ENCODE peak calls at places on chromosome 1, in six cellular contexts. B is HCT116; L is CD4-positive, alpha-beta memory T cell; X is mesendoderm; H is heart left ventricle; I is CD8-positive, alpha-beta T cell. T is an unnamed sample.
A peak's percentile ranks its signal among the peaks of the same experiment; 100 is the strongest.

GRCh38 chr1:6412896-6413295 is 6.8 kb downstream of the HES2 start:
- DNase-seq in H (no peak), X (no peak), B (no peak), I (no peak), L (no peak), T (no peak)

GRCh38 chr1:232423591-232423990 is 206.3 kb downstream of the SIPA1L2 start:
- DNase-seq in H (no peak), X (no peak), I (no peak), B (no peak), L (no peak), T (no peak)

GRCh38 chr1:225479341-225479740 is 51.5 kb upstream of the LBR start:
- DNase-seq in I (no peak), L (no peak), X (no peak), B (no peak), H (no peak), T (no peak)

GRCh38 chr1:55700359-55701130 is 485.4 kb upstream of the USP24 start:
- DNase-seq in X (no peak), I (no peak), B (no peak), L (no peak), H (no peak), T (no peak)

GRCh38 chr1:209493584-209493983 is 89.9 kb upstream of the CAMK1G start:
- DNase-seq in I (no peak), B (no peak), L (no peak), H (no peak), X (no peak), T (no peak)

GRCh38 chr1:168687796-168688195 is 41.2 kb downstream of the DPT start:
- DNase-seq in H (no peak), L (no peak), B (no peak), X (peak; percentile 26), I (no peak), T (no peak)

GRCh38 chr1:231636157-231636556 is 9.6 kb downstream of the DISC1 start:
- DNase-seq in X (peak; percentile 80), L (no peak), I (no peak), B (no peak), H (no peak), T (peak; percentile 53)

GRCh38 chr1:154403300-154403943 is 1.7 kb upstream of the IL6R start:
- DNase-seq in X (no peak), H (no peak), I (peak; percentile 49), B (no peak), L (peak; percentile 55), T (no peak)

GRCh38 chr1:60068393-60069045 is 5.1 kb downstream of the C1orf87 start:
- DNase-seq in X (no peak), H (no peak), I (no peak), B (no peak), L (no peak), T (no peak)

GRCh38 chr1:18941221-18942141 is 15.0 kb downstream of the IFFO2 start:
- DNase-seq in L (no peak), I (peak; percentile 1), H (peak; percentile 51), X (peak; percentile 67), B (peak; percentile 32), T (peak; percentile 91)

GRCh38 chr1:18943162-18943561 is 13.3 kb downstream of the IFFO2 start:
- DNase-seq in X (no peak), I (no peak), B (no peak), H (no peak), L (no peak), T (no peak)

GRCh38 chr1:18940303-18941020 is 16.0 kb downstream of the IFFO2 start:
- DNase-seq in L (no peak), X (no peak), H (no peak), I (no peak), B (no peak), T (no peak)

GRCh38 chr1:18943914-18944572 is 12.4 kb downstream of the IFFO2 start:
- DNase-seq in I (peak; percentile 14), B (no peak), X (no peak), H (no peak), L (no peak), T (no peak)

GRCh38 chr1:18942340-18942739 is 14.1 kb downstream of the IFFO2 start:
- DNase-seq in X (no peak), H (no peak), L (no peak), I (peak; percentile 5), B (no peak), T (no peak)
- H3K27ac ChIP-seq in X (no peak overlapping the region), H (peak overlapping the region; percentile 80), L (peak overlapping the region; percentile 0), I (no peak overlapping the region), B (no peak overlapping the region), T (peak overlapping the region; percentile 96)

GRCh38 chr1:1065265-1065939 is 8.7 kb downstream of the RNF223 start:
- DNase-seq in X (no peak), I (no peak), H (no peak), B (no peak), L (no peak), T (no peak)

GRCh38 chr1:1061682-1062363 is 12.3 kb downstream of the RNF223 start:
- DNase-seq in H (no peak), I (no peak), L (no peak), B (no peak), X (peak; percentile 39), T (no peak)

GRCh38 chr1:1062364-1063163 is 11.5 kb downstream of the RNF223 start:
- DNase-seq in B (no peak), H (no peak), I (no peak), X (no peak), L (no peak), T (no peak)

GRCh38 chr1:1063261-1063944 is 10.7 kb downstream of the RNF223 start:
- DNase-seq in B (no peak), I (no peak), H (no peak), L (no peak), X (no peak), T (no peak)

DNA sequence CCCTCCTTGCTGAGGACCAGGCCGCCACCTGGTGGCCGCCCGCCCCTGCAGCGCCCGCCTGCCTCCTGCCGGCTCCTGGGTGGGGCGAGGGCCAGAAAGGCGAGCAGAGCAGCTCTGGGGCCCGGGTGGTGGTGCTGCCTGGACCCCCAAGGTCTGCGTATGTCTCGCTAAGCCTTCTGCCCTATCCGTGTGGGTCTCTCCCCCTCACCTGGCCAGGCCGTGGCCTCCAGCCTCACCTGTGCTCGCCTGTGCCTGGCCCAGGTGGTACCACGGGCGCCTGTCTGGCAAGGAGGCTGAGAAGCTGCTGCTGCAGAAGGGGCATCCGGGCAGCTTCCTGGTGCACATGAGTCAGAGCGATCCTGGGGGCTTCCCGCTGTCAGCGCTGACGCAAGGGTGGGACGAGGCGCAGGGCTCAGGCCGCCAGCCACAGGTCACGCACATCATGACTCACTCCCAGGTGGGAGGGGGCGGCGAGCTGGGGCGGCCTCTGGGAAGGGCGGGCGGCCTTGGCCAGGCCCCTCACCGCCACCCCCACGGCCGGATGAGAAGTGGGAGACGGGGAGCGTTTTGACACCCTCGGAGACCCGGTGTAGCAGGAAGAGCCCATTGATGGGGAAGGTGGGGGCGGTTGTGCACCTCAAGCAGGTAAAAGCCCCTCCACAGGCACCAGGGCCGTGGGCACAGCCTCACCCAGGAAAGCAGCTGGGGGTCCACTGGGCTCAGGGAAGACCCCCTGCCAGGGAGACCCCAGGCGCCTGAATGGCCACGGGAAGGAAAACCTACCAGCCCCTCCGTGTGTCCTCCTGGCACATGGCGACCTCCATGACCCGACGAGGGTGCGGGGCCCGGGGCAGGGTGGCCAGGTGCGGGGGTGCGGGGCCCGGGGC is 9.9 kb downstream of the RNF223 start:
- DNase-seq in B (peak; percentile 62), L (peak; percentile 65), X (peak; percentile 87), I (peak; percentile 94), H (peak; percentile 63), T (no peak)
- H3K27ac ChIP-seq in B (peak overlapping the region; percentile 82), L (no peak overlapping the region), X (no peak overlapping the region), I (no peak overlapping the region), H (no peak overlapping the region), T (no peak overlapping the region)

DNA sequence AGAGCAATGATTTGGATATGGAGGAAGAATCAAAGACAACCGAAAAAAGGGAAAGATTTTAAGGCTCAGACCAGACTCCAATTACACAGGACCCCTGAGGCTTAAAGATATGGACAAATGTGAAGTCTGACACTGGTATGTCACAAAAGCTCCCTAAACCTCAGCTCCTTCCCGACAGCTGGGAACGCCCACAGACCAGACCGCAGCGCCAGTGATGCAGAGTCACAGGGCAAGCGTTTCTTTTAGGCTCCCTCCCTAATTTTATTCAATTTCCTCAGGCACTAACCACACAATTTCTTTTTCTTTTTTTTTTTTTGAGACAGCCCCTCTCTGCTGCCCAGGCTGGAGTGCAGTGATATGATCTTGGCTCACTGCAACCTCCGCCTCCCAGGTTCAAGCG is 40.2 kb downstream of the NID1 start:
- DNase-seq in I (no peak), B (no peak), X (peak; percentile 7), H (peak; percentile 55), L (no peak), T (no peak)
- H3K27ac ChIP-seq in I (no peak overlapping the region), B (no peak overlapping the region), X (no peak overlapping the region), H (peak overlapping the region; percentile 68), L (no peak overlapping the region), T (no peak overlapping the region)

DNA sequence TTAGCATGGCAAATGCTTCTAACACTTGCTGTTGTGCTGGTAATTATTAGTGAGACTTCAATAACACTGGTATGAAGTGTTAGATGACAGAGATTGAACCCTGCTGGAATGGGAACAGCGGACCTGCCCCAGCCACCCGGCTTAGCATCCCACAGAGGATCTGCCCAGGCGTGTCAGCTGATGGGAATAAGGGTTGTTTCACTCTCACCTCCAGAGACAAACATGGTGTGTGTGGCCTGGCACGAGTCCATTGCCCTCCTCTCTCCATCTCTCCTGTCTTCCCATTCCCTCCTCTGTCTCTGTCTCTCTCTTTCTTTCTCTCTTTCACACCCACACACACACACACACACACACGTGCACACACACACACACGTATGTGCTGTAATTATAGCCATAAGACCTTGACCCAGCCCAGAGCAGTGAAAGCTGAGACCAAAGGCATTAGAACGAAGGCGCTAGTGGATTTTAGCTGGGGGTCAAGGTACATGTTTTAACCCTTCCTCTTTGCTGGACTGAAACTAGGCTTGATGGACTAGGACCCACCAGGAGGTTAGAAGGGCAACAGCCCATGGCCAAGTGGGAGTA is 200.2 kb downstream of the HIVEP3 start:
- DNase-seq in B (no peak), I (no peak), H (no peak), L (no peak), X (no peak), T (no peak)
- H3K27ac ChIP-seq in B (no peak overlapping the region), I (no peak overlapping the region), H (no peak overlapping the region), L (no peak overlapping the region), X (no peak overlapping the region), T (no peak overlapping the region)

GRCh38 chr1:56954664-56955063 is 11.2 kb downstream of the C8B start:
- DNase-seq in I (no peak), B (no peak), H (no peak), X (no peak), L (no peak), T (no peak)

GRCh38 chr1:56961426-56961825 is 4.4 kb downstream of the C8B start:
- DNase-seq in B (no peak), X (no peak), H (no peak), I (no peak), L (no peak), T (no peak)

GRCh38 chr1:56953386-56953785 is 12.4 kb downstream of the C8B start:
- DNase-seq in B (no peak), H (no peak), X (no peak), I (no peak), L (no peak), T (no peak)

GRCh38 chr1:56963667-56964066 is 2.1 kb downstream of the C8B start:
- DNase-seq in B (no peak), X (no peak), L (no peak), H (no peak), I (no peak), T (no peak)

DNA sequence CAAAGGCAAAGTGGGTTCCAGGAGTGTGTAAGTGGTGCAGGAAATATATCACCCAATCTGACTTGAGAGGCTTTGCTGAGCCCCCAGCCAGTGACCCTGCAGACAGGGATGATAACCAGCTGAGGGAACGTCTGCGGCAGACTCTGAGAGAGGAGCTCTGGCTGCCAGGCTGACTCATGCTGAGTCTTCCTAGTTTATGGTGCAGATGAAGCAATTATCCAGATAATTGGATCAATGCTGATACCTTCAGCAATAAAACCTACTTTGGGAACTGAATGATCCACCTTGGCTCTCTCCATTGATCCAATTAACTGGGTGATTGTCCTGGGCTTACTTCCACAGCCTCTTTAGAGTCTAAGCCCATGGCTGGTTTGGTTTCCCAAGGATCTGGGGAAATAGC is 7.3 kb downstream of the C8B start:
- DNase-seq in B (no peak), H (no peak), X (peak; percentile 71), L (no peak), I (no peak), T (no peak)
- H3K27ac ChIP-seq in B (no peak overlapping the region), H (no peak overlapping the region), X (no peak overlapping the region), L (no peak overlapping the region), I (no peak overlapping the region), T (no peak overlapping the region)

T was measured in caudate nucleus.